ENCODE peak calls at places on chromosomes 1 and 21, in ten cellular contexts. One of them, this sample, is unnamed.

GRCh38 chr1:60984066-60984799 is 98.1 kb upstream of the NFIA start:
- DNase-seq in B cell: no peak
- DNase-seq in A549: no peak
- DNase-seq in glutamatergic neuron: no peak
- DNase-seq in AG09309: no peak
- DNase-seq in astrocyte of the spinal cord: peak
- DNase-seq in thoracic aorta: no peak
- DNase-seq in bronchial epithelial cell: no peak
- DNase-seq in astrocyte of the cerebellum: no peak
- DNase-seq in AG09319: no peak
- DNase-seq in this sample: no peak

GRCh38 chr1:3907031-3907534 is 7.0 kb upstream of the C1orf174 start:
- DNase-seq in B cell: no peak
- DNase-seq in A549: no peak
- DNase-seq in glutamatergic neuron: peak
- DNase-seq in AG09309: no peak
- DNase-seq in astrocyte of the spinal cord: no peak
- DNase-seq in thoracic aorta: no peak
- DNase-seq in bronchial epithelial cell: no peak
- DNase-seq in astrocyte of the cerebellum: no peak
- DNase-seq in AG09319: no peak
- DNase-seq in this sample: no peak

GRCh38 chr1:196355206-196355786 is 252.9 kb downstream of the KCNT2 start:
- DNase-seq in B cell: no peak
- DNase-seq in A549: peak
- DNase-seq in glutamatergic neuron: no peak
- DNase-seq in AG09309: no peak
- DNase-seq in astrocyte of the spinal cord: peak
- DNase-seq in thoracic aorta: no peak
- DNase-seq in bronchial epithelial cell: peak
- DNase-seq in astrocyte of the cerebellum: peak
- DNase-seq in AG09319: peak
- DNase-seq in this sample: no peak

GRCh38 chr1:33372162-33372561 is 51.3 kb upstream of the A3GALT2 start:
- DNase-seq in B cell: no peak
- DNase-seq in A549: no peak
- DNase-seq in glutamatergic neuron: no peak
- DNase-seq in AG09309: no peak
- DNase-seq in astrocyte of the spinal cord: no peak
- DNase-seq in thoracic aorta: no peak
- DNase-seq in bronchial epithelial cell: no peak
- DNase-seq in astrocyte of the cerebellum: no peak
- DNase-seq in AG09319: no peak
- DNase-seq in this sample: no peak

GRCh38 chr21:25583370-25584133 is 23.7 kb downstream of the MRPL39 start:
- DNase-seq in B cell: no peak
- DNase-seq in A549: no peak
- DNase-seq in glutamatergic neuron: no peak
- DNase-seq in AG09309: no peak
- DNase-seq in astrocyte of the spinal cord: no peak
- DNase-seq in thoracic aorta: no peak
- DNase-seq in bronchial epithelial cell: no peak
- DNase-seq in astrocyte of the cerebellum: no peak
- DNase-seq in AG09319: no peak
- DNase-seq in this sample: no peak

GRCh38 chr1:20590313-20590777 is 1.4 kb downstream of the CDA start:
- DNase-seq in B cell: no peak
- DNase-seq in A549: no peak
- DNase-seq in glutamatergic neuron: no peak
- DNase-seq in AG09309: no peak
- DNase-seq in astrocyte of the spinal cord: no peak
- DNase-seq in thoracic aorta: no peak
- DNase-seq in bronchial epithelial cell: no peak
- DNase-seq in astrocyte of the cerebellum: no peak
- DNase-seq in AG09319: no peak
- DNase-seq in this sample: no peak

GRCh38 chr21:42309753-42310213 is 5.4 kb downstream of the TFF3 start:
- DNase-seq in B cell: peak
- DNase-seq in A549: peak
- DNase-seq in glutamatergic neuron: peak
- DNase-seq in AG09309: no peak
- DNase-seq in astrocyte of the spinal cord: peak
- DNase-seq in thoracic aorta: no peak
- DNase-seq in bronchial epithelial cell: peak
- DNase-seq in astrocyte of the cerebellum: no peak
- DNase-seq in AG09319: no peak
- DNase-seq in this sample: no peak

GRCh38 chr1:107593436-107594209 is 371.4 kb downstream of the VAV3 start:
- DNase-seq in B cell: no peak
- DNase-seq in A549: no peak
- DNase-seq in glutamatergic neuron: no peak
- DNase-seq in AG09309: no peak
- DNase-seq in astrocyte of the spinal cord: no peak
- DNase-seq in thoracic aorta: no peak
- DNase-seq in bronchial epithelial cell: peak
- DNase-seq in astrocyte of the cerebellum: no peak
- DNase-seq in AG09319: no peak
- DNase-seq in this sample: no peak

GRCh38 chr1:199954701-199955100 is 72.8 kb upstream of the NR5A2 start:
- DNase-seq in B cell: no peak
- DNase-seq in A549: no peak
- DNase-seq in glutamatergic neuron: peak
- DNase-seq in AG09309: no peak
- DNase-seq in astrocyte of the spinal cord: no peak
- DNase-seq in thoracic aorta: no peak
- DNase-seq in bronchial epithelial cell: no peak
- DNase-seq in astrocyte of the cerebellum: no peak
- DNase-seq in AG09319: no peak
- DNase-seq in this sample: no peak

GRCh38 chr1:43464840-43465693 is 11.3 kb upstream of the HYI start:
- DNase-seq in B cell: no peak
- DNase-seq in A549: no peak
- DNase-seq in glutamatergic neuron: no peak
- DNase-seq in AG09309: no peak
- DNase-seq in astrocyte of the spinal cord: peak
- DNase-seq in thoracic aorta: no peak
- DNase-seq in bronchial epithelial cell: no peak
- DNase-seq in astrocyte of the cerebellum: no peak
- DNase-seq in AG09319: no peak
- DNase-seq in this sample: no peak

GRCh38 chr1:226109829-226110248 is 47.3 kb downstream of the H3-3A start:
- DNase-seq in B cell: peak
- DNase-seq in A549: peak
- DNase-seq in glutamatergic neuron: peak
- DNase-seq in AG09309: no peak
- DNase-seq in astrocyte of the spinal cord: peak
- DNase-seq in thoracic aorta: peak
- DNase-seq in bronchial epithelial cell: peak
- DNase-seq in astrocyte of the cerebellum: no peak
- DNase-seq in AG09319: peak
- DNase-seq in this sample: peak

GRCh38 chr1:76040327-76040868 is 34.1 kb upstream of the ST6GALNAC3 start:
- DNase-seq in B cell: no peak
- DNase-seq in A549: no peak
- DNase-seq in glutamatergic neuron: no peak
- DNase-seq in AG09309: no peak
- DNase-seq in astrocyte of the spinal cord: no peak
- DNase-seq in thoracic aorta: no peak
- DNase-seq in bronchial epithelial cell: no peak
- DNase-seq in astrocyte of the cerebellum: no peak
- DNase-seq in AG09319: no peak
- DNase-seq in this sample: no peak

GRCh38 chr21:38468989-38469388 is 29.3 kb downstream of the ERG start:
- DNase-seq in B cell: no peak
- DNase-seq in A549: peak
- DNase-seq in glutamatergic neuron: no peak
- DNase-seq in AG09309: no peak
- DNase-seq in astrocyte of the spinal cord: no peak
- DNase-seq in thoracic aorta: no peak
- DNase-seq in bronchial epithelial cell: peak
- DNase-seq in astrocyte of the cerebellum: no peak
- DNase-seq in AG09319: no peak
- DNase-seq in this sample: no peak

GRCh38 chr1:100721502-100722205 is 2.1 kb downstream of the VCAM1 start:
- DNase-seq in B cell: no peak
- DNase-seq in A549: no peak
- DNase-seq in glutamatergic neuron: no peak
- DNase-seq in AG09309: peak
- DNase-seq in astrocyte of the spinal cord: peak
- DNase-seq in thoracic aorta: no peak
- DNase-seq in bronchial epithelial cell: peak
- DNase-seq in astrocyte of the cerebellum: peak
- DNase-seq in AG09319: peak
- DNase-seq in this sample: no peak

GRCh38 chr21:18499761-18500376 is 96.3 kb upstream of the TMPRSS15 start:
- DNase-seq in B cell: no peak
- DNase-seq in A549: no peak
- DNase-seq in glutamatergic neuron: peak
- DNase-seq in AG09309: no peak
- DNase-seq in astrocyte of the spinal cord: peak
- DNase-seq in thoracic aorta: no peak
- DNase-seq in bronchial epithelial cell: peak
- DNase-seq in astrocyte of the cerebellum: peak
- DNase-seq in AG09319: no peak
- DNase-seq in this sample: no peak

GRCh38 chr1:221921936-221922335 is 180.0 kb upstream of the DUSP10 start:
- DNase-seq in B cell: no peak
- DNase-seq in A549: no peak
- DNase-seq in glutamatergic neuron: no peak
- DNase-seq in AG09309: no peak
- DNase-seq in astrocyte of the spinal cord: no peak
- DNase-seq in thoracic aorta: no peak
- DNase-seq in bronchial epithelial cell: peak
- DNase-seq in astrocyte of the cerebellum: no peak
- DNase-seq in AG09319: no peak
- DNase-seq in this sample: no peak

GRCh38 chr1:71080178-71080781 is 555 bp downstream of the ZRANB2 start:
- DNase-seq in B cell: peak
- DNase-seq in A549: no peak
- DNase-seq in glutamatergic neuron: no peak
- DNase-seq in AG09309: no peak
- DNase-seq in astrocyte of the spinal cord: peak
- DNase-seq in thoracic aorta: no peak
- DNase-seq in bronchial epithelial cell: peak
- DNase-seq in astrocyte of the cerebellum: no peak
- DNase-seq in AG09319: no peak
- DNase-seq in this sample: no peak

GRCh38 chr1:62707746-62708123 is 19.5 kb upstream of the DOCK7 start:
- DNase-seq in B cell: no peak
- DNase-seq in A549: no peak
- DNase-seq in glutamatergic neuron: no peak
- DNase-seq in AG09309: no peak
- DNase-seq in astrocyte of the spinal cord: no peak
- DNase-seq in thoracic aorta: no peak
- DNase-seq in bronchial epithelial cell: no peak
- DNase-seq in astrocyte of the cerebellum: no peak
- DNase-seq in AG09319: no peak
- DNase-seq in this sample: no peak

GRCh38 chr1:170326221-170326620 is 180.5 kb downstream of the NTMT2 start:
- DNase-seq in B cell: no peak
- DNase-seq in A549: no peak
- DNase-seq in glutamatergic neuron: no peak
- DNase-seq in AG09309: no peak
- DNase-seq in astrocyte of the spinal cord: no peak
- DNase-seq in thoracic aorta: no peak
- DNase-seq in bronchial epithelial cell: no peak
- DNase-seq in astrocyte of the cerebellum: no peak
- DNase-seq in AG09319: no peak
- DNase-seq in this sample: no peak

GRCh38 chr1:12150456-12151200 is 16.2 kb upstream of the TNFRSF1B start:
- DNase-seq in B cell: no peak
- DNase-seq in A549: no peak
- DNase-seq in glutamatergic neuron: no peak
- DNase-seq in AG09309: no peak
- DNase-seq in astrocyte of the spinal cord: no peak
- DNase-seq in thoracic aorta: no peak
- DNase-seq in bronchial epithelial cell: no peak
- DNase-seq in astrocyte of the cerebellum: no peak
- DNase-seq in AG09319: no peak
- DNase-seq in this sample: no peak

GRCh38 chr21:38993561-38993960 is 187.8 kb downstream of the ETS2 start:
- DNase-seq in B cell: no peak
- DNase-seq in A549: peak
- DNase-seq in glutamatergic neuron: no peak
- DNase-seq in AG09309: peak
- DNase-seq in astrocyte of the spinal cord: peak
- DNase-seq in thoracic aorta: peak
- DNase-seq in bronchial epithelial cell: peak
- DNase-seq in astrocyte of the cerebellum: peak
- DNase-seq in AG09319: peak
- DNase-seq in this sample: no peak

GRCh38 chr1:58065520-58065919 is 481.0 kb downstream of the OMA1 start:
- DNase-seq in B cell: no peak
- DNase-seq in A549: no peak
- DNase-seq in glutamatergic neuron: no peak
- DNase-seq in AG09309: no peak
- DNase-seq in astrocyte of the spinal cord: no peak
- DNase-seq in thoracic aorta: no peak
- DNase-seq in bronchial epithelial cell: no peak
- DNase-seq in astrocyte of the cerebellum: no peak
- DNase-seq in AG09319: no peak
- DNase-seq in this sample: no peak
- TF ChIP-seq CTCF in B cell: no peak
- TF ChIP-seq CTCF in A549: no peak
- TF ChIP-seq CTCF in glutamatergic neuron: no peak
- TF ChIP-seq CTCF in AG09309: no peak
- TF ChIP-seq CTCF in astrocyte of the spinal cord: no peak
- TF ChIP-seq CTCF in thoracic aorta: no peak
- TF ChIP-seq CTCF in bronchial epithelial cell: no peak
- TF ChIP-seq CTCF in astrocyte of the cerebellum: no peak
- TF ChIP-seq CTCF in AG09319: no peak
- TF ChIP-seq CTCF in this sample: no peak

GRCh38 chr1:234212764-234213406 is 160.4 kb upstream of the COA6 start:
- DNase-seq in B cell: no peak
- DNase-seq in A549: peak
- DNase-seq in glutamatergic neuron: no peak
- DNase-seq in AG09309: no peak
- DNase-seq in astrocyte of the spinal cord: peak
- DNase-seq in thoracic aorta: no peak
- DNase-seq in bronchial epithelial cell: peak
- DNase-seq in astrocyte of the cerebellum: peak
- DNase-seq in AG09319: no peak
- DNase-seq in this sample: no peak
- TF ChIP-seq CTCF in B cell: no peak
- TF ChIP-seq CTCF in A549: peak
- TF ChIP-seq CTCF in glutamatergic neuron: peak
- TF ChIP-seq CTCF in AG09309: peak
- TF ChIP-seq CTCF in astrocyte of the spinal cord: peak
- TF ChIP-seq CTCF in thoracic aorta: no peak
- TF ChIP-seq CTCF in bronchial epithelial cell: peak
- TF ChIP-seq CTCF in astrocyte of the cerebellum: peak
- TF ChIP-seq CTCF in AG09319: peak
- TF ChIP-seq CTCF in this sample: peak

GRCh38 chr1:45326627-45327591 is at the start of gene HPDL:
- DNase-seq in B cell: peak
- DNase-seq in A549: peak
- DNase-seq in glutamatergic neuron: peak
- DNase-seq in AG09309: no peak
- DNase-seq in astrocyte of the spinal cord: peak
- DNase-seq in thoracic aorta: no peak
- DNase-seq in bronchial epithelial cell: no peak
- DNase-seq in astrocyte of the cerebellum: no peak
- DNase-seq in AG09319: no peak
- DNase-seq in this sample: peak
- TF ChIP-seq CTCF in B cell: no peak
- TF ChIP-seq CTCF in A549: no peak
- TF ChIP-seq CTCF in glutamatergic neuron: no peak
- TF ChIP-seq CTCF in AG09309: no peak
- TF ChIP-seq CTCF in astrocyte of the spinal cord: no peak
- TF ChIP-seq CTCF in thoracic aorta: no peak
- TF ChIP-seq CTCF in bronchial epithelial cell: no peak
- TF ChIP-seq CTCF in astrocyte of the cerebellum: no peak
- TF ChIP-seq CTCF in AG09319: no peak
- TF ChIP-seq CTCF in this sample: no peak

GRCh38 chr1:155057788-155058211 is 5.7 kb upstream of the EFNA4 start:
- DNase-seq in B cell: no peak
- DNase-seq in A549: no peak
- DNase-seq in glutamatergic neuron: no peak
- DNase-seq in AG09309: no peak
- DNase-seq in astrocyte of the spinal cord: no peak
- DNase-seq in thoracic aorta: no peak
- DNase-seq in bronchial epithelial cell: no peak
- DNase-seq in astrocyte of the cerebellum: no peak
- DNase-seq in AG09319: no peak
- DNase-seq in this sample: no peak
- TF ChIP-seq CTCF in B cell: no peak
- TF ChIP-seq CTCF in A549: no peak
- TF ChIP-seq CTCF in glutamatergic neuron: no peak
- TF ChIP-seq CTCF in AG09309: no peak
- TF ChIP-seq CTCF in astrocyte of the spinal cord: peak
- TF ChIP-seq CTCF in thoracic aorta: no peak
- TF ChIP-seq CTCF in bronchial epithelial cell: no peak
- TF ChIP-seq CTCF in astrocyte of the cerebellum: peak
- TF ChIP-seq CTCF in AG09319: no peak
- TF ChIP-seq CTCF in this sample: no peak